ENCODE peak calls at places on chromosomes 13 and 19, in seven cellular contexts. C is anterior cingulate cortex; A is PC-3; H is stimulated activated naive CD8-positive, alpha-beta T cell treated with anti-CD3 and anti-CD28 coated beads, Interleukin-15, Interleukin-2, amounts not matched to agents 100 U/mL and 50 U/mL, for 24 hours; N is AG08396; B is activated CD4-positive, CD25-positive, alpha-beta regulatory T cell treated with anti-CD3 and anti-CD28 coated beads, Interleukin-2, amount 50 U/mL, for 16 hours; M is upper lobe of right lung. K is an unnamed sample.

GRCh38 chr13:59931621-59932020 is 232.1 kb downstream of the DIAPH3 start:
- DNase-seq in C (no peak), A (no peak), H (no peak), N (no peak), B (no peak), M (no peak), K (no peak)

GRCh38 chr19:1811472-1811894 is 593 bp downstream of the ATP8B3 start:
- DNase-seq in C (no peak), A (peak), H (peak), N (peak), B (no peak), M (peak), K (peak)

GRCh38 chr19:53432088-53432661 is 391 bp downstream of the ZNF761 start:
- DNase-seq in C (no peak), A (peak), H (peak), N (peak), B (no peak), M (peak), K (peak)

GRCh38 chr13:44292545-44292944 is 81.1 kb upstream of the SERP2 start:
- DNase-seq in C (no peak), A (no peak), H (no peak), N (no peak), B (no peak), M (no peak), K (no peak)

GRCh38 chr19:39223703-39224279 is 19.7 kb upstream of the SYCN start:
- DNase-seq in C (no peak), A (peak), H (peak), N (peak), B (no peak), M (no peak), K (peak)

GRCh38 chr13:35822666-35823065 is 308.5 kb downstream of the DCLK1 start:
- DNase-seq in C (no peak), A (no peak), H (no peak), N (no peak), B (no peak), M (no peak), K (no peak)

GRCh38 chr19:3479177-3479818 is 1.0 kb downstream of the SMIM24 start:
- DNase-seq in C (no peak), A (peak), H (peak), N (no peak), B (no peak), M (no peak), K (peak)

GRCh38 chr19:48757089-48757675 is 1.9 kb downstream of the FGF21 start:
- DNase-seq in C (no peak), A (no peak), H (no peak), N (no peak), B (no peak), M (no peak), K (no peak)

GRCh38 chr19:38971672-38972071 is 3.9 kb downstream of the FBXO17 start:
- DNase-seq in C (no peak), A (peak), H (no peak), N (no peak), B (no peak), M (no peak), K (no peak)

GRCh38 chr13:64441740-64442139 is 2788.4 kb downstream of the PCDH9 start:
- DNase-seq in C (no peak), A (no peak), H (no peak), N (no peak), B (no peak), M (no peak), K (no peak)

GRCh38 chr19:16626796-16627193 is 1.2 kb downstream of the MED26 start:
- DNase-seq in C (no peak), A (no peak), H (peak), N (no peak), B (no peak), M (no peak), K (peak)

GRCh38 chr19:3443840-3444694 is 36.3 kb downstream of the SMIM24 start:
- DNase-seq in C (no peak), A (no peak), H (no peak), N (peak), B (no peak), M (no peak), K (no peak)

GRCh38 chr13:102721800-102722231 is 27.0 kb upstream of the METTL21C start:
- DNase-seq in C (peak), A (no peak), H (no peak), N (no peak), B (no peak), M (no peak), K (no peak)

GRCh38 chr19:13430790-13431582 is 75.3 kb downstream of the CACNA1A start:
- DNase-seq in C (peak), A (peak), H (peak), N (peak), B (peak), M (peak), K (peak)

GRCh38 chr19:23070353-23070781 is 46.5 kb upstream of the ZNF730 start:
- DNase-seq in C (no peak), A (no peak), H (peak), N (peak), B (no peak), M (no peak), K (peak)

GRCh38 chr19:37218592-37218935 is 550 bp downstream of the ZNF383 start:
- DNase-seq in C (no peak), A (no peak), H (no peak), N (no peak), B (no peak), M (no peak), K (peak)

GRCh38 chr19:41552558-41552957 is 23.4 kb upstream of the CEACAM21 start:
- DNase-seq in C (no peak), A (no peak), H (no peak), N (no peak), B (no peak), M (no peak), K (no peak)

GRCh38 chr13:23678768-23679167 is 108.6 kb downstream of the TNFRSF19 start:
- DNase-seq in C (no peak), A (no peak), H (no peak), N (no peak), B (no peak), M (no peak), K (no peak)

GRCh38 chr19:12665281-12665573 is 1.3 kb downstream of the MAN2B1 start:
- DNase-seq in C (peak), A (no peak), H (peak), N (no peak), B (no peak), M (peak), K (peak)

GRCh38 chr13:40445557-40445990 is 220.9 kb downstream of the FOXO1 start:
- DNase-seq in C (no peak), A (peak), H (peak), N (no peak), B (no peak), M (peak), K (peak)

GRCh38 chr13:99845136-99845874 is 126.3 kb downstream of the ZIC5 start:
- DNase-seq in C (no peak), A (no peak), H (no peak), N (no peak), B (no peak), M (no peak), K (no peak)

GRCh38 chr19:29086182-29086581 is 126.8 kb downstream of the UQCRFS1 start:
- DNase-seq in C (no peak), A (no peak), H (no peak), N (no peak), B (no peak), M (no peak), K (no peak)

GRCh38 chr19:10553943-10554381 is 10.3 kb downstream of the ATG4D start:
- DNase-seq in C (no peak), A (no peak), H (peak), N (no peak), B (no peak), M (no peak), K (peak)

GRCh38 chr13:62910541-62910940 is 1494.9 kb upstream of the PCDH20 start:
- DNase-seq in C (no peak), A (no peak), H (no peak), N (no peak), B (no peak), M (no peak), K (no peak)

GRCh38 chr19:58218899-58219298 is 9.8 kb upstream of the ZNF544 start:
- DNase-seq in C (no peak), A (peak), H (peak), N (no peak), B (no peak), M (no peak), K (peak)

GRCh38 chr13:25732146-25732865 is 319.5 kb downstream of the SHISA2 start:
- DNase-seq in C (no peak), A (no peak), H (no peak), N (no peak), B (no peak), M (no peak), K (no peak)

GRCh38 chr13:44231786-44232516 is 141.7 kb upstream of the SERP2 start:
- DNase-seq in C (no peak), A (peak), H (no peak), N (peak), B (no peak), M (peak), K (no peak)

GRCh38 chr19:33796164-33797100 is at the start of gene KCTD15:
- DNase-seq in C (no peak), A (peak), H (peak), N (peak), B (no peak), M (peak), K (peak)

GRCh38 chr19:17097593-17098126 is 22.1 kb downstream of the MYO9B start:
- DNase-seq in C (no peak), A (peak), H (no peak), N (peak), B (no peak), M (no peak), K (no peak)

GRCh38 chr13:75417006-75417384 is 65.0 kb downstream of the TBC1D4 start:
- DNase-seq in C (no peak), A (peak), H (no peak), N (no peak), B (no peak), M (peak), K (no peak)

GRCh38 chr19:28785961-28786360 is 427.0 kb downstream of the UQCRFS1 start:
- DNase-seq in C (no peak), A (no peak), H (no peak), N (no peak), B (no peak), M (no peak), K (no peak)

GRCh38 chr13:41639955-41640780 is 182.8 kb downstream of the RGCC start:
- DNase-seq in C (no peak), A (no peak), H (no peak), N (no peak), B (no peak), M (no peak), K (no peak)

GRCh38 chr13:113804703-113805430 is 45.8 kb downstream of the TMEM255B start:
- DNase-seq in C (no peak), A (no peak), H (no peak), N (no peak), B (no peak), M (peak), K (no peak)

GRCh38 chr13:37029617-37030016 is 29.0 kb downstream of the EXOSC8 start:
- DNase-seq in C (no peak), A (no peak), H (no peak), N (no peak), B (no peak), M (no peak), K (no peak)

GRCh38 chr13:51801631-51802099 is 2.3 kb downstream of the DHRS12 start:
- DNase-seq in C (peak), A (peak), H (no peak), N (no peak), B (no peak), M (peak), K (no peak)

GRCh38 chr19:21398851-21399250 is 1.9 kb downstream of the ZNF493 start:
- DNase-seq in C (no peak), A (no peak), H (no peak), N (no peak), B (no peak), M (no peak), K (no peak)

GRCh38 chr19:40225440-40226305 is 816 bp downstream of the CCNP start:
- DNase-seq in C (peak), A (no peak), H (no peak), N (peak), B (no peak), M (no peak), K (no peak)

GRCh38 chr13:100520936-100521765 is 67.4 kb downstream of the GGACT start:
- DNase-seq in C (no peak), A (no peak), H (no peak), N (no peak), B (no peak), M (no peak), K (no peak)

GRCh38 chr13:74661851-74662250 is 527.6 kb upstream of the KLF12 start:
- DNase-seq in C (no peak), A (no peak), H (no peak), N (no peak), B (no peak), M (no peak), K (no peak)

GRCh38 chr19:42397315-42398166 is 7.4 kb upstream of the CNFN start:
- DNase-seq in C (peak), A (no peak), H (peak), N (no peak), B (no peak), M (no peak), K (no peak)